ENCODE peak calls at places on chromosomes 12 and 14, in four cellular contexts. S is body of pancreas, K is mesendoderm, H is SK-N-SH. R is an unnamed sample.
A peak's percentile ranks its signal among the peaks of the same experiment; 100 is the strongest.

GRCh38 chr12:13425766-13426165 is 229.2 kb downstream of the EMP1 start:
- DNase-seq in S (no peak), K (peak; percentile 56), H (no peak), R (no peak)

GRCh38 chr12:120538281-120539156 is 4.4 kb downstream of the RNF10 start:
- DNase-seq in S (peak; percentile 79), K (no peak), H (peak; percentile 26), R (peak; percentile 83)

GRCh38 chr12:20476551-20476950 is 108.2 kb downstream of the PDE3A start:
- DNase-seq in S (no peak), K (no peak), H (no peak), R (no peak)

GRCh38 chr14:92785601-92786426 is 8.3 kb upstream of the GOLGA5 start:
- DNase-seq in S (peak; percentile 76), K (peak; percentile 73), H (no peak), R (no peak)

GRCh38 chr12:53659011-53659551 is 16.8 kb downstream of the ATP5MC2 start:
- DNase-seq in S (peak; percentile 79), K (peak; percentile 22), H (no peak), R (no peak)

GRCh38 chr14:41605550-41606248 is 977 bp upstream of the LRFN5 start:
- DNase-seq in S (peak; percentile 21), K (peak; percentile 97), H (no peak), R (no peak)

GRCh38 chr12:89821901-89822300 is 113.3 kb upstream of the ATP2B1 start:
- DNase-seq in S (no peak), K (no peak), H (no peak), R (no peak)

GRCh38 chr12:124481257-124481750 is 86.1 kb downstream of the NCOR2 start:
- DNase-seq in S (no peak), K (no peak), H (no peak), R (no peak)

GRCh38 chr12:130609966-130610365 is 106.1 kb downstream of the RIMBP2 start:
- DNase-seq in S (no peak), K (no peak), H (no peak), R (no peak)

GRCh38 chr12:16100206-16100605 is 177.3 kb downstream of the SLC15A5 start:
- DNase-seq in S (no peak), K (no peak), H (no peak), R (no peak)

GRCh38 chr12:81450920-81451739 is 308.0 kb downstream of the PPFIA2 start:
- DNase-seq in S (peak; percentile 35), K (peak; percentile 93), H (peak; percentile 56), R (peak; percentile 34)

GRCh38 chr12:131456301-131457027 is 254.4 kb upstream of the SFSWAP start:
- DNase-seq in S (no peak), K (no peak), H (no peak), R (no peak)

GRCh38 chr14:20609215-20610001 is 18.2 kb upstream of the RNASE12 start:
- DNase-seq in S (peak; percentile 83), K (peak; percentile 94), H (peak; percentile 75), R (peak; percentile 51)

GRCh38 chr12:27821259-27821973 is 41.4 kb upstream of the MANSC4 start:
- DNase-seq in S (peak; percentile 53), K (peak; percentile 84), H (peak; percentile 51), R (peak; percentile 33)

GRCh38 chr12:34595749-34596733 is 573.7 kb downstream of the ALG10 start:
- DNase-seq in S (peak; percentile 3), K (no peak), H (no peak), R (no peak)

GRCh38 chr12:4355843-4356327 is 23.6 kb downstream of the FGF23 start:
- DNase-seq in S (peak; percentile 25), K (peak; percentile 92), H (peak; percentile 39), R (no peak)

GRCh38 chr12:18382486-18382885 is 121.2 kb downstream of the PIK3C2G start:
- DNase-seq in S (no peak), K (peak; percentile 19), H (no peak), R (no peak)

DNA sequence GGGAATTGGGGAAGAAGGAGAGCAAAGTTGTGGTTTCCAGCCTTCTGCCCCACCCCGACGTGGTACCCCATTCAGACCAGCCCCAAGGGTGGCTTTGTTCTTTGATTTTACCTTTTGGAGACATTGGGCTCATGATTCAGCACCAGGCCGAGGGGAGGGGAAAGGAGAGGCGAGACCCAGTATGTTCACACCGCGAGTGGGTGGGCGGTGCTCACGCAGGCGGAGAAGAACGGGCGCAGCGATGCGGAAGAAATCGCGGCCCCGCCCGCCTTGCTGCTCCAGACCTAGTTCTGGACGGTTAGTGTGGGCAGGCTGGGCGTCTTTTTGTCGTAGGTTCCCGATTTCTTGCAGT is 960 bp downstream of the ATL1 start:
- DNase-seq in S (peak; percentile 80), K (peak; percentile 27), H (peak; percentile 74), R (no peak)
- H3K4me3 ChIP-seq in S (peak overlapping the region; percentile 86), K (peak overlapping the region; percentile 4), H (peak overlapping the region; percentile 87), R (peak overlapping the region; percentile 79)

GRCh38 chr14:85934886-85935254 is 404.9 kb downstream of the FLRT2 start:
- DNase-seq in S (no peak), K (no peak), H (no peak), R (no peak)
- H3K4me3 ChIP-seq in S (no peak overlapping the region), K (no peak overlapping the region), H (peak overlapping the region; percentile 70), R (no peak overlapping the region)

GRCh38 chr12:23949212-23950010 is at the start of gene SOX5:
- DNase-seq in S (peak; percentile 32), K (peak; percentile 90), H (peak; percentile 30), R (peak; percentile 35)
- H3K4me3 ChIP-seq in S (peak within 1 kb of the TSS; percentile 20), K (peak within 1 kb of the TSS; percentile 30), H (peak within 1 kb of the TSS; percentile 38), R (peak within 1 kb of the TSS; percentile 59)

DNA sequence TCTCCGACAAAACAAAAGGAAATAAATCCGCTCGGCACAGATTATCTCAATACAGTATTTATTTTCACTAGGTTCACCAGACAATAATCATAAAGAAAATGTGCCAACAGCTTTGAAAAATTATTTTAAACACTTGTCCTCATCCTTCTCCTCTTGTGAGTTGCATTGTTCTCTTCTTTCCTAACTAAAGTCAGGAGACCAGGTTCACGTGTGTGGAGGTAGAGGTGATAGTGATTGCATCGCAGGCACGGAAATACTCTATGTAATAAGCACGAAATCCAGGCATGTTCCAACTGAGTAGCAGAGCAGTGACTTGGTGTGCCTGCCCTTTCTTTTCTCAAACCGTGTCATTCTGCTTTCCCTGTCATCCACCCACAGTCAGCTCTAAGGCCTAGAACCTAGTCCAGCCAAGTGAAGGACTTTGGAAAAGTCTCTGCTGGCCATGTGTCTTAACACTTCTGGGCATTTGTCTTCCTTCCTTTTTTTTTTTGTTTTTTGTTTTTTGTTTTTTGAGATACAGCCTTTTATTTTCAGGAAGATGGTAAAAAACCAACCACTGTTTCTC is 939 bp upstream of the SEL1L start:
- DNase-seq in S (peak; percentile 30), K (no peak), H (no peak), R (no peak)
- H3K4me3 ChIP-seq in S (no peak overlapping the region), K (no peak overlapping the region), H (no peak overlapping the region), R (no peak overlapping the region)

DNA sequence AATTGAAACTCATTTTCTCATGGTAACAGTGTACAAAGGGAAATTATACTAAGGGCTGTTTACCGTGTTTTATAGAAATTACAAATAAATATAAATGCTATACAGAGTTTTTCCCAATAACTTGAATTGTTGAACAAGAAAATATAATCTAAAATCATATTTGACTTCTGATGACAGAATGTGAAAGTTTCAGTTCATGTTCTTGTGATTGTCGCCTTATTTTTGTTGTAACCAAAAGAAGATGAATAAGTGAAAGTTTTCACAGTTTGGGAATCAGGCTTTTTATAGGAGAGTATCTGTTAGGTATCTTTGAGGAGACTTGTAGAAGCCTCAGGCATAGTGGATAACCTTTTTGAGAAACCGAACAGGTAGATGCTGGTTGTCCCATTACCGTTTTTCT is 28.1 kb downstream of the ANO6 start:
- DNase-seq in S (no peak), K (no peak), H (no peak), R (no peak)
- H3K4me3 ChIP-seq in S (no peak overlapping the region), K (no peak overlapping the region), H (no peak overlapping the region), R (no peak overlapping the region)